ENCODE peak calls at places on chromosomes 12 and 14, in seven cellular contexts. R, H, S, U, Z, M and P are unnamed samples.

GRCh38 chr14:38339704-38340103 is 83.8 kb upstream of the CLEC14A start:
- DNase-seq in R (no peak), H (no peak), S (no peak), U (no peak), Z (no peak), M (no peak), P (no peak)

GRCh38 chr12:51798507-51798906 is 50.0 kb downstream of the FIGNL2 start:
- DNase-seq in R (no peak), H (no peak), S (no peak), U (no peak), Z (no peak), M (no peak), P (no peak)

GRCh38 chr12:108609535-108610335 is 11.9 kb upstream of the TMEM119 start:
- DNase-seq in R (no peak), H (peak; percentile 88), S (no peak), U (no peak), Z (no peak), M (no peak), P (peak; percentile 83)

GRCh38 chr12:118271199-118271598 is 101.5 kb downstream of the TAOK3 start:
- DNase-seq in R (no peak), H (no peak), S (no peak), U (no peak), Z (no peak), M (no peak), P (no peak)

GRCh38 chr12:132736378-132736777 is 25.3 kb downstream of the ANKLE2 start:
- DNase-seq in R (no peak), H (no peak), S (no peak), U (no peak), Z (no peak), M (no peak), P (no peak)

GRCh38 chr12:6230321-6231110 is 30.3 kb downstream of the CD9 start:
- DNase-seq in R (peak; percentile 87), H (peak; percentile 93), S (no peak), U (no peak), Z (no peak), M (no peak), P (no peak)

GRCh38 chr12:53298154-53298553 is 1.3 kb upstream of the MYG1 start:
- DNase-seq in R (no peak), H (no peak), S (no peak), U (no peak), Z (no peak), M (no peak), P (no peak)

GRCh38 chr14:51880810-51881580 is 20.6 kb downstream of the GNG2 start:
- DNase-seq in R (no peak), H (no peak), S (no peak), U (no peak), Z (no peak), M (no peak), P (no peak)

GRCh38 chr14:68738559-68738958 is 54.3 kb downstream of the ZFP36L1 start:
- DNase-seq in R (no peak), H (no peak), S (no peak), U (no peak), Z (no peak), M (no peak), P (no peak)

GRCh38 chr14:101458536-101459391 is 102.5 kb upstream of the DIO3 start:
- DNase-seq in R (no peak), H (no peak), S (peak; percentile 52), U (peak; percentile 37), Z (peak; percentile 41), M (no peak), P (peak; percentile 73)

DNA sequence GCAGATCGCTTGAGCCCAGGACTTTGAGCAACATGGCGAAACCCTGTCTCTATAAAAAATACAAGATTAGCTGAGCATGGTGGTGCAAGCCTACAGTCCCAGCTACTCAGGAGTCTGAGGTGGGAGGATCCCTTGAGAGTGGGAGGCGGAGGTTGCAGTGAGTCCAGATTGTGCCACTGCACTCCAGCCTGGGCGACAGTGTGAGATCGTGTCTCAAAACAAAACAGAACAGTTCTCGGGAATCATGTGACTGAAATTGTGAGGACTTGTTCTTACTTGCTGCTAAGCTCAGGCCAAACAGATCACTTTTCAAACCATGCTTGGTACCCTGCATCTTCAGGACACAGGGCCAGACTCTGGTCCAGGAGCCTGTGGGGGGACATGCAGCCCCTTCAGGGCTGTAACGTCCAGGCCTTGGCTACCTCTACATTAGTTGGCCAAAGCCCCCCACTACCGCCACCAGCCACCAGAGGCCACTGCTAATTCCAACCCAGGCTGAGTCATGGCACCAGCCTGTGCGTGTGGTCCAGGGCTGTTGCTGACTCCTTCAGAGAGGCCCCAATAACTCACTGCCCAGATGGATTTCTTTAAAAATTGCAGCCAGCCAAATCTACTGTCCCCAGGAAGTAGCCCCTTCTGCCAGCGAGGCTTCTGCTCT is 33.4 kb upstream of the SYNDIG1L start:
- DNase-seq in R (no peak), H (peak; percentile 64), S (peak; percentile 76), U (no peak), Z (peak; percentile 64), M (no peak), P (peak; percentile 57)
- H3K27ac ChIP-seq in R (no peak overlapping the region), H (no peak overlapping the region), S (no peak overlapping the region), U (no peak overlapping the region), Z (no peak overlapping the region), M (no peak overlapping the region), P (no peak overlapping the region)

GRCh38 chr14:89391123-89391522 is 25.9 kb downstream of the FOXN3 start:
- DNase-seq in R (no peak), H (no peak), S (no peak), U (no peak), Z (no peak), M (no peak), P (no peak)
- H3K27ac ChIP-seq in R (no peak overlapping the region), H (no peak overlapping the region), S (peak overlapping the region; percentile 6), U (no peak overlapping the region), Z (no peak overlapping the region), M (no peak overlapping the region), P (no peak overlapping the region)

DNA sequence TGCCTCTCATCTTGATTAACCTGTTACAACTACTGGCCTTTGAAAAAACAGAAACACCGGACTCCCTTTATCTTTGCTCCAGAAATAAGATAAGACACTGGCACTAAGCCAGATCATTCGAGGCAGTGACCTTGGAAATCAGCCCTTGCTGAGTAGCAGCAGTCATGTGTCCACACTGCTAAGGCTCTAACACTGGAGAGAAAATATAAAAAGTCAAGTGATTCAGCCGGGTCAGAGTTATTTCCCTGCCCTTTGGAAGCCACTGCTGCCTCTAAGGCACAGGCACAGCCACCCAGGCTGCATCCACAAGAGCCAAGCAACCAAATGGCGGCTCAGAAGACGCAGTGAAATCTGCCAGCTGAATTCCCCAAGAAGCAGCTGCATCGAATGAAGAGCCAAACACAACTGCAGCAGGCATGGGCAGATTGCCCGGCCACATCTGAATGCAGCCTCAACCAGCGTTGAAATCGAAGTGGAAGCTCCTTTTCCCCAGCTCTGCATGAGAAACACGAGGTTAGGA is 40.7 kb downstream of the NT5DC3 start:
- DNase-seq in R (peak; percentile 30), H (peak; percentile 77), S (no peak), U (no peak), Z (peak; percentile 81), M (peak; percentile 76), P (peak; percentile 85)
- H3K27ac ChIP-seq in R (no peak overlapping the region), H (peak overlapping the region; percentile 32), S (no peak overlapping the region), U (peak overlapping the region; percentile 56), Z (peak overlapping the region; percentile 78), M (peak overlapping the region; percentile 49), P (peak overlapping the region; percentile 64)

GRCh38 chr12:117210266-117210918 is 20.1 kb upstream of the FBXO21 start:
- DNase-seq in R (no peak), H (no peak), S (no peak), U (peak; percentile 60), Z (no peak), M (no peak), P (no peak)

GRCh38 chr12:117208811-117209455 is 18.7 kb upstream of the FBXO21 start:
- DNase-seq in R (no peak), H (no peak), S (no peak), U (no peak), Z (no peak), M (no peak), P (no peak)

GRCh38 chr12:117207675-117208074 is 17.4 kb upstream of the FBXO21 start:
- DNase-seq in R (no peak), H (no peak), S (no peak), U (no peak), Z (no peak), M (no peak), P (no peak)

GRCh38 chr12:117208206-117208605 is 17.9 kb upstream of the FBXO21 start:
- DNase-seq in R (no peak), H (no peak), S (no peak), U (no peak), Z (no peak), M (no peak), P (no peak)

GRCh38 chr12:117209626-117210025 is 19.4 kb upstream of the FBXO21 start:
- DNase-seq in R (no peak), H (no peak), S (no peak), U (no peak), Z (no peak), M (no peak), P (no peak)
- H3K27ac ChIP-seq in R (no peak overlapping the region), H (no peak overlapping the region), S (no peak overlapping the region), U (no peak overlapping the region), Z (no peak overlapping the region), M (no peak overlapping the region), P (no peak overlapping the region)

GRCh38 chr12:110502449-110502738 is 263 bp downstream of the RAD9B start:
- DNase-seq in R (no peak), H (no peak), S (no peak), U (no peak), Z (no peak), M (no peak), P (no peak)
- H3K27ac ChIP-seq in R (peak overlapping the region; percentile 83), H (peak overlapping the region; percentile 76), S (no peak overlapping the region), U (peak overlapping the region; percentile 79), Z (peak overlapping the region; percentile 89), M (peak overlapping the region; percentile 85), P (no peak overlapping the region)

GRCh38 chr12:8065991-8066594 is at the start of gene C3AR1:
- DNase-seq in R (no peak), H (no peak), S (no peak), U (no peak), Z (no peak), M (no peak), P (no peak)
- H3K27ac ChIP-seq in R (no peak within 1 kb of the TSS), H (no peak within 1 kb of the TSS), S (no peak within 1 kb of the TSS), U (peak within 1 kb of the TSS; percentile 42), Z (peak within 1 kb of the TSS; percentile 55), M (no peak within 1 kb of the TSS), P (no peak within 1 kb of the TSS)

GRCh38 chr14:32307881-32308582 is 21.1 kb upstream of the AKAP6 start:
- DNase-seq in R (no peak), H (no peak), S (no peak), U (peak; percentile 58), Z (no peak), M (no peak), P (no peak)
- H3K27ac ChIP-seq in R (no peak overlapping the region), H (no peak overlapping the region), S (no peak overlapping the region), U (peak overlapping the region; percentile 75), Z (no peak overlapping the region), M (no peak overlapping the region), P (no peak overlapping the region)